ENCODE peak calls at places on chromosome 20, in six cellular contexts. K is RWPE1, I is A549, T is nephron progenitor cell, M is gastrocnemius medialis, L is endodermal cell. Y is an unnamed sample.

GRCh38 chr20:58711266-58712051 is 18.9 kb downstream of the NPEPL1 start:
- DNase-seq in K (no peak), I (no peak), T (no peak), M (no peak), L (peak; percentile 41), Y (no peak)

GRCh38 chr20:34872604-34873224 is at the start of gene GGT7:
- DNase-seq in K (peak; percentile 82), I (peak; percentile 72), T (peak; percentile 93), M (peak; percentile 75), L (peak; percentile 96), Y (peak; percentile 39)

GRCh38 chr20:17562804-17563305 is 7.0 kb upstream of the DSTN start:
- DNase-seq in K (no peak), I (peak; percentile 83), T (no peak), M (no peak), L (no peak), Y (peak; percentile 84)

GRCh38 chr20:43682446-43682845 is 15.5 kb downstream of the MYBL2 start:
- DNase-seq in K (no peak), I (no peak), T (no peak), M (no peak), L (no peak), Y (no peak)

GRCh38 chr20:2794866-2795447 is 5.5 kb downstream of the CPXM1 start:
- DNase-seq in K (no peak), I (no peak), T (no peak), M (no peak), L (no peak), Y (no peak)

GRCh38 chr20:49893242-49894072 is 21.9 kb downstream of the SPATA2 start:
- DNase-seq in K (no peak), I (no peak), T (no peak), M (no peak), L (no peak), Y (no peak)

GRCh38 chr20:50036703-50037102 is 53.9 kb downstream of the SNAI1 start:
- DNase-seq in K (no peak), I (no peak), T (no peak), M (no peak), L (no peak), Y (no peak)

GRCh38 chr20:47354710-47355488 is 1.6 kb downstream of the ZMYND8 start:
- DNase-seq in K (peak; percentile 42), I (peak; percentile 46), T (no peak), M (no peak), L (no peak), Y (peak; percentile 71)

GRCh38 chr20:56839791-56840190 is 210.7 kb downstream of the TFAP2C start:
- DNase-seq in K (no peak), I (no peak), T (no peak), M (no peak), L (no peak), Y (no peak)

GRCh38 chr20:50111829-50112495 is 988 bp downstream of the UBE2V1 start:
- DNase-seq in K (no peak), I (no peak), T (no peak), M (no peak), L (no peak), Y (no peak)

GRCh38 chr20:2874456-2874855 is 1.2 kb downstream of the PTPRA start:
- DNase-seq in K (no peak), I (no peak), T (no peak), M (no peak), L (no peak), Y (no peak)

GRCh38 chr20:869606-870005 is 36.1 kb downstream of the FAM110A start:
- DNase-seq in K (no peak), I (no peak), T (no peak), M (no peak), L (no peak), Y (no peak)
- TF ChIP-seq CTCF in K (no peak), I (no peak), T (no peak), M (no peak), L (no peak), Y (no peak)

DNA sequence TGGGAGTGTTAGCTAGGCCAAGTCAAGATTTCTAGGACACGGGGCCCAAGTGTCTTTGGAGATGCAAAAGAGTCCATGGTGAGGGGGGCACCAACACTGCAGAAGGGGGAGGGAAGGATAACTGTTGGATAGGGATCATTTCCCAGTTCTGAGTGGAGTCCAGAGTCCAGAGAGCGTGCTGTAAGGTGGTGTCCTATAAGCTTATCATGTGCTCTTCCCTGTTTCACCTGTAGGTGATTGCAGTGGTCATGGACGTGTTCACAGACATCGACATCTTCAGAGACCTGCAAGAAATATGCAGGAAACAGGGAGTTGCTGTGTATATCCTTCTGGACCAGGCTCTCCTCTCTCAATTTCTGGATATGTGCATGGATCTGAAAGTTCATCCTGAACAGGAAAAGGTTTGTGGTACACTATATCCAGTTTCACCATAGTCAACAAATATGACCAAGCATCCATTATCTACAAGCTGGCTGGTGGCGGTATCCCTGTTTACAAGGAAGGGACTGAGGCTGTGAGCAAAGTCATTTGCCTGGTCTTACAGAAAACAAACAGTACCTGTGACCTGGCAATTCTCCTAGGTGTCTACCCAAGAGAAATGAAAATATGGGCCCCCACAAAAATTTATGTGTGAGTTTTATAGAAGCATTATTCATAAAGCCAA is 15.6 kb downstream of the FAM83D start:
- DNase-seq in K (no peak), I (peak; percentile 22), T (no peak), M (no peak), L (peak; percentile 31), Y (no peak)
- TF ChIP-seq CTCF in K (no peak), I (no peak), T (no peak), M (no peak), L (peak; percentile 48), Y (no peak)

GRCh38 chr20:7108929-7109328 is 341.4 kb downstream of the BMP2 start:
- DNase-seq in K (no peak), I (no peak), T (no peak), M (no peak), L (no peak), Y (no peak)

GRCh38 chr20:7113577-7114466 is 346.3 kb downstream of the BMP2 start:
- DNase-seq in K (peak; percentile 64), I (peak; percentile 36), T (peak; percentile 70), M (no peak), L (peak; percentile 85), Y (peak; percentile 51)
- TF ChIP-seq CTCF in K (peak; percentile 70), I (peak; percentile 20), T (peak; percentile 56), M (peak; percentile 29), L (peak; percentile 86), Y (peak; percentile 82)

GRCh38 chr20:13770141-13770540 is 14.6 kb downstream of the ESF1 start:
- DNase-seq in K (no peak), I (no peak), T (no peak), M (no peak), L (no peak), Y (no peak)

GRCh38 chr20:13775867-13776266 is 8.9 kb downstream of the ESF1 start:
- DNase-seq in K (no peak), I (no peak), T (no peak), M (no peak), L (no peak), Y (no peak)

GRCh38 chr20:13772529-13772928 is 12.2 kb downstream of the ESF1 start:
- DNase-seq in K (no peak), I (no peak), T (no peak), M (no peak), L (no peak), Y (no peak)

GRCh38 chr20:13777171-13777601 is 7.5 kb downstream of the ESF1 start:
- DNase-seq in K (no peak), I (no peak), T (no peak), M (no peak), L (no peak), Y (peak; percentile 54)

GRCh38 chr20:13771853-13772453 is 12.8 kb downstream of the ESF1 start:
- DNase-seq in K (peak; percentile 21), I (peak; percentile 25), T (no peak), M (no peak), L (no peak), Y (peak; percentile 40)
- TF ChIP-seq CTCF in K (peak; percentile 76), I (peak; percentile 64), T (peak; percentile 55), M (peak; percentile 44), L (peak; percentile 72), Y (peak; percentile 11)

DNA sequence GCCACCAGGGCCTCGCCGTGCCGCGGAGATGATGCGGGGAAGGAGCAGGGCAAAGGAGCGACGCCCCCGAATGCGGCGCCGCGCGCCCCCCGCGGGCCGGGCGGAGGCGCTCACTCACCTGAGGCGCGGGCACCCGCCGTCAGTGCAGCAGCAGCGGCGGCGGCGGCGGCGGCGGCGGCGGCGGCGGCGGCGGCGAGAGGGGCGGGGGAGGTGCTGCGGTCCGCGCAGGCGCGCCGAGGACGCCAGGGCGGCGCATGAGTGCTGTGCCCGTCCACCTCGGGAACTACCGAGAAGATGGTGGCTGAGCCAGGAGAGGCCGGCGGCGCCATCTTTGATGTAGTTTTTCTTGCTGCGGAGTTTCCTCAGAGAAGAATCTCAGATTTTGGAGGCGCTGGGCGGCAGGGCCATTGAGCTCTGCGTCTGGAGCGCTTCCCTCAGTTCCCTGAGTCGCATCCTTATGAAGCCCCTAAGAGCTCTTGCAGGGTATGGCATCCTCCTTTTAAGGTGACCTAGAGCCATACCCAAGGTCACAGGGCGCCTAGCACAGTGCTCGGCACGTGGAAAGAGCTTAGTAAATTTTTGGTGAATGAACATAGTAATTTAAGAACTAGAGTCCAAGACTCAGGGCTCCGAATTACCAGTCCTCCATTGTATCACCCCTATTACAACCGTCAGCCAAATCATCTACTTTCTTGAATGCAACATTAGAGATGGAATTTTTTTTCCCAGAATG is at the start of gene NDRG3:
- DNase-seq in K (peak; percentile 99), I (peak; percentile 93), T (peak; percentile 91), M (peak; percentile 92), L (peak; percentile 98), Y (peak; percentile 83)
- TF ChIP-seq CTCF in K (peak; percentile 62), I (no peak), T (no peak), M (peak; percentile 8), L (peak; percentile 26), Y (peak; percentile 4)

GRCh38 chr20:19659468-19659867 is 98.6 kb upstream of the RIN2 start:
- DNase-seq in K (no peak), I (no peak), T (no peak), M (no peak), L (peak; percentile 19), Y (no peak)

GRCh38 chr20:19654906-19655305 is 103.2 kb upstream of the RIN2 start:
- DNase-seq in K (no peak), I (no peak), T (no peak), M (no peak), L (peak; percentile 3), Y (no peak)

GRCh38 chr20:19660808-19661378 is 97.2 kb upstream of the RIN2 start:
- DNase-seq in K (no peak), I (no peak), T (no peak), M (no peak), L (peak; percentile 39), Y (no peak)

GRCh38 chr20:19661717-19662637 is 96.1 kb upstream of the RIN2 start:
- DNase-seq in K (peak; percentile 68), I (peak; percentile 79), T (peak; percentile 69), M (peak; percentile 49), L (peak; percentile 88), Y (peak; percentile 70)

DNA sequence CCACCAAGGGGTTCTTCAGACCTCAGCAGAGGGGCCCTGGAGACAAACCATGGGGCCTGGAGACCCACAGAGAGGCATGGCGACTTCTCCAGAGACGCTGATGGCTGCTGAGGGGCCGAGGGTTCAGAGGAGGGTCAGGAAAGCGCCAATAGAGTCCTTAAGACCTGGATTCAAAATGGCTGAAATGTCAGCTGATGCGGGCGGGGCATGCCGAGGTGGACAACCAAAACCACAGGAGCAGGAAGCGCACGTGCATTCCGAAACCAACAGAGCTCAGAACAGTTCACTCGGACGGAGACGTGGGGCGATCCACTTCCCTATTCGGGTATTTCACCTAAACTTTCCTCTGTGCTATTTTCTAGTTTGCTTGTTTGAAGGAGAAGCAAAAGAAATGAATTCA is 99.9 kb upstream of the RIN2 start:
- DNase-seq in K (no peak), I (no peak), T (no peak), M (no peak), L (peak; percentile 27), Y (no peak)
- TF ChIP-seq CTCF in K (no peak), I (no peak), T (no peak), M (no peak), L (no peak), Y (no peak)